ENCODE peak calls at places on chromosome 22, in seven cellular contexts. P is GM12892, M is HepG2, Y is H1, Q is K562, X is SK-N-SH, J is GM12878. U is an unnamed sample.

GRCh38 chr22:40276877-40277823 is 69.2 kb upstream of the ADSL start:
- DNase-seq in Y (no peak), J (no peak), X (no peak), P (no peak), Q (no peak), M (no peak), U (no peak)

GRCh38 chr22:47198801-47199251 is 436.4 kb downstream of the TBC1D22A start:
- DNase-seq in Y (no peak), Q (no peak), P (no peak), X (peak), M (no peak), J (no peak), U (no peak)

GRCh38 chr22:39234157-39234793 is 10.5 kb downstream of the PDGFB start:
- DNase-seq in Y (no peak), M (no peak), X (no peak), Q (no peak), J (no peak), P (no peak), U (no peak)

GRCh38 chr22:27407369-27407985 is 394.1 kb downstream of the MN1 start:
- DNase-seq in X (no peak), M (no peak), J (no peak), P (no peak), Y (no peak), Q (no peak), U (no peak)

GRCh38 chr22:33746501-33746928 is 173.8 kb downstream of the LARGE1 start:
- DNase-seq in M (peak), X (no peak), J (no peak), Q (no peak), Y (no peak), P (no peak), U (no peak)

GRCh38 chr22:31947296-31947695 is 3.0 kb downstream of the YWHAH start:
- DNase-seq in M (peak), P (no peak), Q (peak), X (no peak), Y (no peak), J (no peak), U (no peak)

GRCh38 chr22:45742866-45743450 is 71.3 kb downstream of the ATXN10 start:
- DNase-seq in J (no peak), Q (peak), M (peak), Y (no peak), P (no peak), X (no peak), U (no peak)

GRCh38 chr22:25404556-25404922 is 159.9 kb upstream of the GRK3 start:
- DNase-seq in J (no peak), Q (peak), X (peak), Y (no peak), P (no peak), M (peak), U (no peak)

GRCh38 chr22:40263191-40263590 is 83.1 kb upstream of the ADSL start:
- DNase-seq in P (no peak), Q (peak), X (no peak), J (no peak), Y (no peak), M (no peak), U (peak)

GRCh38 chr22:27578937-27579617 is 222.5 kb downstream of the MN1 start:
- DNase-seq in J (no peak), Y (no peak), X (no peak), M (no peak), P (no peak), Q (no peak), U (no peak)

GRCh38 chr22:49201046-49201970 is 626.4 kb downstream of the BRD1 start:
- DNase-seq in J (no peak), P (no peak), Q (no peak), Y (no peak), X (no peak), M (no peak), U (no peak)

GRCh38 chr22:26619510-26619909 is 1.7 kb upstream of the CRYBB1 start:
- DNase-seq in Y (no peak), P (no peak), X (no peak), J (no peak), Q (no peak), M (no peak), U (no peak)

GRCh38 chr22:49585695-49586243 is 241.9 kb downstream of the BRD1 start:
- DNase-seq in J (no peak), Y (no peak), P (no peak), X (no peak), M (no peak), Q (no peak), U (no peak)

GRCh38 chr22:33062402-33062801 is 4.2 kb upstream of the SYN3 start:
- DNase-seq in M (no peak), J (no peak), Q (no peak), X (no peak), Y (no peak), P (no peak), U (no peak)

GRCh38 chr22:41603873-41604332 is 14.3 kb upstream of the PMM1 start:
- DNase-seq in X (no peak), Q (peak), J (peak), Y (no peak), M (no peak), P (peak), U (peak)

GRCh38 chr22:32005453-32005852 is 37.6 kb upstream of the SLC5A1 start:
- DNase-seq in P (no peak), Q (no peak), J (no peak), Y (no peak), X (no peak), M (no peak), U (no peak)

GRCh38 chr22:37577957-37578356 is 1.9 kb downstream of the LGALS2 start:
- DNase-seq in J (no peak), Y (no peak), P (no peak), Q (no peak), M (no peak), X (no peak), U (no peak)

GRCh38 chr22:31278643-31279326 is 13.5 kb downstream of the PIK3IP1 start:
- DNase-seq in P (no peak), Q (no peak), Y (no peak), J (no peak), X (no peak), M (no peak), U (no peak)

GRCh38 chr22:26857169-26857568 is 199.8 kb downstream of the MIAT start:
- DNase-seq in P (no peak), Q (no peak), Y (no peak), J (no peak), X (no peak), M (no peak), U (no peak)

GRCh38 chr22:24436553-24436952 is 9.2 kb downstream of the ADORA2A start:
- DNase-seq in M (no peak), P (no peak), Q (no peak), Y (no peak), X (peak), J (no peak), U (no peak)

GRCh38 chr22:48428556-48429371 is 1398.9 kb downstream of the BRD1 start:
- DNase-seq in J (no peak), P (no peak), M (no peak), Q (no peak), Y (no peak), X (no peak), U (no peak)

GRCh38 chr22:31569126-31569525 is 72.8 kb downstream of the SFI1 start:
- DNase-seq in X (no peak), P (no peak), M (no peak), Q (no peak), J (no peak), Y (no peak), U (no peak)

GRCh38 chr22:50627914-50628542 is at the start of gene ARSA:
- DNase-seq in M (peak), Y (no peak), J (peak), P (peak), X (peak), Q (peak), U (peak)

GRCh38 chr22:33352768-33353167 is 294.6 kb upstream of the SYN3 start:
- DNase-seq in M (no peak), Y (no peak), Q (no peak), J (no peak), P (no peak), X (no peak), U (no peak)

GRCh38 chr22:22201185-22201924 is 43.2 kb upstream of the VPREB1 start:
- DNase-seq in M (peak), Q (peak), X (peak), Y (peak), P (peak), J (no peak), U (peak)

GRCh38 chr22:42519544-42520237 is at the start of gene RRP7A:
- DNase-seq in Y (no peak), P (peak), M (peak), X (peak), J (no peak), Q (peak), U (peak)

GRCh38 chr22:38947321-38948112 is 9.9 kb upstream of the APOBEC3A start:
- DNase-seq in Y (no peak), M (no peak), Q (no peak), J (no peak), X (no peak), P (no peak), U (no peak)

DNA sequence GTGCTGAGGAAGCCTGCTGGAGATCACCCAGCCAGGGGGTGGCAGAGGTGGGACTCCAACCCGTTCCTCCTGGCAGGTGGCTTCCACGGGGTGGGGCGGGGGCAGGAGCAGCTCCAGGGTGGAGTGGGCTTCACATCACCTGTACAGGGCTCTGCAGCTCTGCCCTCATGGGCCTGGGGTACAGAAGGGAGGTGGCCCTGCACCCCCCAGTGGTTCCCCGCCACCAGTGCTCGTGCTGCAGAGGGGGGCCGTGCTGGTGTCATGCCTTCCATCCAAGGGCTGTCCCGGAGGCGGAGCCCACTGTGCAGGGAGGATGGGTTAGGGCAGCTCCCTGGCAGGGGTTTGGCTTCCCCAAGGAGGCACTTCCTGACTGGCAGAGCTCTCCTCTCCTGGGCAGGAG is 76.4 kb upstream of the SHISAL1 start:
- DNase-seq in M (no peak), J (no peak), Y (no peak), P (no peak), Q (no peak), X (no peak), U (no peak)
- TF ChIP-seq TAF1 in M (no peak), J (no peak), Y (no peak), P (no peak), Q (no peak), X (no peak), U (no peak)

GRCh38 chr22:29194269-29194668 is 11.4 kb upstream of the EMID1 start:
- DNase-seq in Q (no peak), P (no peak), X (no peak), Y (no peak), J (no peak), M (no peak), U (no peak)
- TF ChIP-seq TAF1 in Q (no peak), P (no peak), X (no peak), Y (no peak), J (no peak), M (no peak), U (no peak)

DNA sequence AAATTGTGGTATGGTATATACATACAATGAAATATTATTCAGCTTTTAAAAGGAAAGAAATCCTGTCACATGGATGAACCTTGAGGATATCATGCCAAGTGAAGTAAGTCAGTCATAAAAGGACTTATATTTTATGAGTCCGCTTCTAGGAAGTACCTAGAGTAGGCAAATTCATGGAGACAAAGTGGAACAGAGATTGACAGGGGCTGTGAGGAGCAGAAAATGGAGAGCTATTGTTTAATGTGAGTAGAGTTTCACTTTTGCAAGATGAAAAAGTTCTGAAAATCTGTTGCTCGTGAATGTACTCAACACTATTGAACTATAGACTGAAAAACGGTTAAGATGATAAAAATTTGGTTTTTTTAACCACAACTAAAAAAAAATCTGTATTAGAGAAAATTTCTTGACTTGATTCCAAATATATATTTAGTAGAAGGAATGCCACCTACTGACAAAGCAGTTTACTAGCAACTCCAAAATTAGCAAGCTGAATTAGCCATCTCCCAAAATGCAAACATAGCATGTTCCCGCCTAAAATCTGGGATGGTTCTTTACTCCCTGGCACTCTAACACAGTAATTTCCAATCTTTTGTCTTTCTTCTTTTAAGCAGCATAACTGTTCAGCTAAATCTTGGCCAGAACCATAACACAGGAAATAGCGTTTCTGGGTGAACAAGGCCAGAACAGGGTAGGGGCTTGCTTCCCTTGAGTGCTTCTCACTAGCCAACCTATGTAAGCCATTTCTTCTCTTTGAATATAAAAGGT is 1.5 kb downstream of the UFD1 start:
- DNase-seq in X (no peak), P (no peak), Y (no peak), Q (peak), M (peak), J (no peak), U (no peak)
- TF ChIP-seq TAF1 in X (no peak), P (no peak), Y (no peak), Q (no peak), M (no peak), J (no peak), U (no peak)

DNA sequence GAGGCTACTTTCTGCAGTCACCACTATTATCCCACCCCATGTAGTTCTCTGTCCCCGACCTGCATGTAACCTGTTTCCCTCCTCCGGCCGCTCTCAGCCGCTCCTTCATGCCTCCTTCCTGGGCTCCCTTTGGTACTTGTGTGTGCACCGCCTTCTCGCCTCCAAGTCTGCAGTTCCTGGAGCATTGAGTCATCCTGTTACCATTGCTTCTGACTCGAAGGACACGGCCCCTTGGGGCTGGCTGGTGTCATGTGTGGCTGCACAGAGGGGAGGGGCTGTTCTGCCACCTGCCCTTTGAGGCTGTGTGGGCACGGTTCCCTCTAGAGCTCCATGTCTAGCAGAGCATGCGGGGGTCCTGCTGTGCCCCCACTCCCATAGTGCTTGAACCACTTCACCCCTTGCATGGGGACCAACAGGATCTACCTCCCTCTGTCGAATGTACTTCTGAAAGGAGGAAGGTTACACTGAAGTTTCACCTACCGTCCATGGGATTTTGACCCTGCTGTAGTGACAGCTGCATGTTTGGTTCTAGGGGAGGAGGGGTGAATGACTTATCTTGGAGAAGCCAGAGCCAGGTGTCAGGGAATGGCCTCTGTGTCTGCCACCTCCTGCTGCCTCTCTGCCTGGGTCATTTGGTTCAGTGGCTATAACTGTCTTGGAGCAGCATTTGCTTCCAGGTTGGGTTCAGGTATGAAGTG is 39.6 kb downstream of the BCR start:
- DNase-seq in X (no peak), J (peak), Q (peak), Y (no peak), M (no peak), P (no peak), U (peak)
- TF ChIP-seq TAF1 in X (no peak), J (no peak), Q (no peak), Y (no peak), M (no peak), P (peak), U (no peak)

GRCh38 chr22:35842954-35843353 is 125.3 kb downstream of the APOL5 start:
- DNase-seq in J (no peak), M (peak), Y (no peak), Q (peak), P (no peak), X (peak), U (no peak)
- TF ChIP-seq TAF1 in J (no peak), M (no peak), Y (no peak), Q (no peak), P (no peak), X (no peak), U (no peak)

DNA sequence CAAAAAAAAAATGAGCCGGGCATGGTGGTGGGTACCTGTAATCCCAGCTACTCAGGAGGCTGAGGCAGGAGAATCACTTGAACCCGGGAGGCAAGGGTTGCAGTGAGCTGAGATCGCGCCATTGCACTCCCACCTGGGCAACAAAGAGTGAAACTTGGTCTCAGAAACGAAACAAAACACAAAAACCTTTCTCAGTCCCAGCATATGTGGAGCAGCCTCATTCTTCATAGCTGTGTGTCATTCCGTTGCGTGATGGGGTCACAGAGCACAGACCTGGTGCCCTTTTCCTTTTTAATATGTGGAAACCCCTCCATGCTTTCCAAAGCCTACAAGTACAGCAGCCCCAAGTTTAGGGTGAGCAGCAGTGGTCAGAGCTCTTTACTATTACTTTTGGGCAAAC is 13.7 kb downstream of the PEX26 start:
- DNase-seq in Q (no peak), X (no peak), P (no peak), M (no peak), Y (no peak), J (no peak), U (no peak)
- TF ChIP-seq TAF1 in Q (no peak), X (no peak), P (no peak), M (no peak), Y (no peak), J (no peak), U (no peak)

GRCh38 chr22:36385491-36386350 is 2.0 kb downstream of the MYH9 start:
- DNase-seq in Q (no peak), P (no peak), M (peak), X (no peak), J (no peak), Y (no peak), U (no peak)
- TF ChIP-seq TAF1 in Q (no peak), P (no peak), M (no peak), X (no peak), J (no peak), Y (peak), U (no peak)

U was measured in GM12891.